ENCODE peak calls at places on chromosomes 5 and 9, in seven cellular contexts. S, Q, O, D, E, J and B are unnamed samples.

GRCh38 chr9:125700791-125701190 is 6.2 kb downstream of the MAPKAP1 start:
- DNase-seq in O (no peak), Q (no peak), E (no peak), J (no peak), D (no peak), S (peak), B (no peak)

GRCh38 chr5:120479066-120479465 is 15.0 kb downstream of the PRR16 start:
- DNase-seq in Q (no peak), E (no peak), S (no peak), D (no peak), J (peak), O (no peak), B (no peak)

GRCh38 chr9:87007711-87008360 is 60.5 kb upstream of the GAS1 start:
- DNase-seq in O (no peak), E (no peak), D (no peak), Q (peak), S (no peak), J (peak), B (no peak)

GRCh38 chr5:145587308-145588071 is 247.7 kb downstream of the PRELID2 start:
- DNase-seq in O (peak), S (no peak), J (peak), D (no peak), Q (peak), E (peak), B (no peak)

GRCh38 chr5:180830253-180831138 is 27.9 kb upstream of the MGAT1 start:
- DNase-seq in S (peak), E (peak), J (no peak), D (no peak), Q (no peak), O (peak), B (peak)

GRCh38 chr5:6543830-6544560 is 88.8 kb downstream of the NSUN2 start:
- DNase-seq in S (no peak), E (no peak), Q (no peak), J (no peak), O (no peak), D (peak), B (no peak)

GRCh38 chr5:145237843-145238242 is 597.3 kb downstream of the PRELID2 start:
- DNase-seq in D (no peak), E (peak), Q (no peak), J (peak), S (no peak), O (peak), B (peak)

GRCh38 chr5:9712506-9713285 is 82.5 kb upstream of the TAS2R1 start:
- DNase-seq in S (no peak), O (no peak), D (no peak), Q (peak), E (peak), J (no peak), B (no peak)

GRCh38 chr5:172245046-172245445 is 38.5 kb downstream of the UBTD2 start:
- DNase-seq in J (no peak), E (no peak), S (no peak), O (no peak), Q (no peak), D (no peak), B (no peak)

GRCh38 chr9:128705051-128705965 is 3.0 kb downstream of the PKN3 start:
- DNase-seq in Q (no peak), E (no peak), J (no peak), O (no peak), D (no peak), S (no peak), B (no peak)

GRCh38 chr5:30103056-30104020 is 1090.1 kb upstream of the CDH6 start:
- DNase-seq in E (no peak), D (no peak), Q (no peak), S (no peak), J (peak), O (no peak), B (no peak)

GRCh38 chr9:134391319-134392231 is 65.3 kb downstream of the RXRA start:
- DNase-seq in O (no peak), J (no peak), Q (no peak), E (no peak), D (no peak), S (peak), B (no peak)

GRCh38 chr9:95648225-95648624 is 131.5 kb upstream of the PTCH1 start:
- DNase-seq in D (no peak), O (no peak), J (no peak), E (no peak), S (no peak), Q (no peak), B (no peak)